ENCODE peak calls at places on chromosomes 16 and 17, in eight cellular contexts. C, L, V, Y, Z, F, N and D are unnamed samples.

GRCh38 chr17:68777243-68777855 is 176.2 kb upstream of the FAM20A start:
- DNase-seq in V (peak; percentile 67), F (peak; percentile 34), C (no peak), L (no peak), Y (peak; percentile 29), Z (peak; percentile 88), N (peak; percentile 72), D (peak; percentile 40)

GRCh38 chr17:80855196-80855967 is 136.3 kb upstream of the CHMP6 start:
- DNase-seq in Y (no peak), V (no peak), C (no peak), N (no peak), Z (no peak), F (no peak), L (no peak), D (no peak)

GRCh38 chr17:80111702-80112470 is 10.5 kb downstream of the GAA start:
- DNase-seq in L (no peak), Z (no peak), F (no peak), C (peak; percentile 50), Y (no peak), N (no peak), V (no peak), D (no peak)

GRCh38 chr17:13002761-13003453 is 14.9 kb downstream of the ELAC2 start:
- DNase-seq in F (peak; percentile 46), Y (peak; percentile 68), V (peak; percentile 77), L (peak; percentile 82), C (peak; percentile 71), Z (peak; percentile 97), N (peak; percentile 81), D (peak; percentile 93)

GRCh38 chr17:60110586-60110985 is 31.9 kb upstream of the HEATR6 start:
- DNase-seq in C (no peak), N (no peak), F (no peak), V (no peak), L (no peak), Z (no peak), Y (no peak), D (no peak)

GRCh38 chr16:21994856-21995465 is 6.0 kb downstream of the PDZD9 start:
- DNase-seq in Y (no peak), Z (no peak), V (no peak), L (no peak), F (peak; percentile 59), C (no peak), N (no peak), D (no peak)

GRCh38 chr17:78133971-78134898 is 3.7 kb downstream of the TMC8 start:
- DNase-seq in L (no peak), Y (peak; percentile 63), V (peak; percentile 12), F (peak; percentile 73), C (no peak), N (no peak), Z (peak; percentile 43), D (peak; percentile 39)

GRCh38 chr16:68247400-68247799 is 2.2 kb downstream of the PLA2G15 start:
- DNase-seq in C (no peak), Z (no peak), L (peak; percentile 62), N (no peak), V (no peak), F (no peak), Y (no peak), D (no peak)

GRCh38 chr16:57627184-57627871 is 1.1 kb upstream of the ADGRG1 start:
- DNase-seq in N (no peak), V (peak; percentile 85), F (no peak), C (no peak), L (no peak), Y (no peak), Z (no peak), D (peak; percentile 84)

GRCh38 chr16:19118938-19119431 is 5.2 kb downstream of the ITPRIPL2 start:
- DNase-seq in L (no peak), C (no peak), Z (peak; percentile 57), N (peak; percentile 78), F (peak; percentile 83), Y (no peak), V (peak; percentile 95), D (peak; percentile 40)

GRCh38 chr16:89723279-89724250 is 2.2 kb downstream of the ZNF276 start:
- DNase-seq in Y (peak; percentile 62), V (peak; percentile 14), Z (no peak), C (no peak), N (no peak), F (no peak), L (no peak), D (peak; percentile 24)

GRCh38 chr17:61733021-61733420 is 130.3 kb downstream of the BRIP1 start:
- DNase-seq in Z (no peak), L (no peak), V (no peak), F (no peak), N (no peak), Y (no peak), C (no peak), D (no peak)

GRCh38 chr17:79202476-79202875 is 127.9 kb downstream of the ENGASE start:
- DNase-seq in Y (no peak), Z (no peak), F (no peak), N (no peak), V (no peak), L (no peak), C (no peak), D (no peak)

DNA sequence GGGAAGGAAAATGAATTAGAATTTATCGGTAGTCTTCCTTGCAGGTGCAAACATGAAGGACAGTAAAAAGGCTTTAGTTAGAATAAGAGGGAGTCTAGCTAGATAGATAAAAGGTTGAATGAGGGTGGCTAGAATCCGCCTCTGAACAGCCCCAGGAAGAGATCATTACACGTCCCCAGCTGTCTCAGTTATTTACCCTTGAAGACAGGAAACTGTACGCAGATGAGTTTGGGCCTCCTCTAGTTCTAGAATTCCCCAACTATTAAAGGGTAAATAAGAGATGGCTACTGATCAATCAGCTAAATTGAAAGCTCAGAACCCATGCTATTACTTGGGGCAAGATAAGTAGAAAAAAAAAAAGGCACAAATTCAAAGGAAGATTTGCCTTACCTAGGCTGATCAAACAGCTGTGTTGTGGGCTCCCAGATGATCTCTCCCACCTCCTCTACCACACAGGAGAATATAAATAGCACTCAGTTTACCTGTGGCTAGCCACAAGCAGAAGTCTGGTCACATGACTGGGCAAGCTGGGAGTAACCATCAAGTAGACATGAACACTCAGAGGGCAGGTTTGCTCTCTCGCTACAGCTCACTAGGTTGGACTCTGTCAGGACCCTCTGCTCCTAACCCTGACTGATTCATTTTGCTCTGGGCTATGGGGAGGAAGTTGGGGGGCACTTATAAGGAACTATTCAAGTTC is 17.0 kb downstream of the FAM117A start:
- DNase-seq in F (no peak), N (no peak), L (no peak), Z (no peak), C (no peak), V (no peak), Y (no peak), D (no peak)
- TF ChIP-seq POLR2A in F (no peak), N (no peak), L (no peak), Z (no peak), C (no peak), V (no peak), Y (no peak), D (no peak)

GRCh38 chr16:50568187-50568830 is 20.1 kb downstream of the NKD1 start:
- DNase-seq in V (no peak), F (no peak), Y (no peak), L (no peak), Z (no peak), C (no peak), N (peak; percentile 49), D (no peak)
- H3K4me1 ChIP-seq in V (no peaks in the 10 kb centered on the region), F (no peaks in the 10 kb centered on the region), Y (no peaks in the 10 kb centered on the region), L (no peaks in the 10 kb centered on the region), Z (peaks cover 8% of the 10 kb centered on the region), C (no peaks in the 10 kb centered on the region), N (no peaks in the 10 kb centered on the region), D (no peaks in the 10 kb centered on the region)

GRCh38 chr17:76241776-76242175 is 1.5 kb upstream of the RNF157 start:
- DNase-seq in F (no peak), L (no peak), N (no peak), Y (no peak), C (no peak), V (no peak), Z (no peak), D (no peak)

GRCh38 chr17:76238847-76239537 is 1.3 kb downstream of the RNF157 start:
- DNase-seq in Y (no peak), Z (no peak), V (no peak), N (no peak), L (no peak), F (no peak), C (no peak), D (no peak)

GRCh38 chr17:76239538-76240274 is 587 bp downstream of the RNF157 start:
- DNase-seq in C (no peak), Z (no peak), N (no peak), Y (no peak), F (peak; percentile 44), L (no peak), V (no peak), D (no peak)

GRCh38 chr17:76241205-76241539 is 879 bp upstream of the RNF157 start:
- DNase-seq in C (no peak), Y (no peak), V (no peak), N (no peak), Z (peak; percentile 41), L (no peak), F (no peak), D (peak; percentile 46)

DNA sequence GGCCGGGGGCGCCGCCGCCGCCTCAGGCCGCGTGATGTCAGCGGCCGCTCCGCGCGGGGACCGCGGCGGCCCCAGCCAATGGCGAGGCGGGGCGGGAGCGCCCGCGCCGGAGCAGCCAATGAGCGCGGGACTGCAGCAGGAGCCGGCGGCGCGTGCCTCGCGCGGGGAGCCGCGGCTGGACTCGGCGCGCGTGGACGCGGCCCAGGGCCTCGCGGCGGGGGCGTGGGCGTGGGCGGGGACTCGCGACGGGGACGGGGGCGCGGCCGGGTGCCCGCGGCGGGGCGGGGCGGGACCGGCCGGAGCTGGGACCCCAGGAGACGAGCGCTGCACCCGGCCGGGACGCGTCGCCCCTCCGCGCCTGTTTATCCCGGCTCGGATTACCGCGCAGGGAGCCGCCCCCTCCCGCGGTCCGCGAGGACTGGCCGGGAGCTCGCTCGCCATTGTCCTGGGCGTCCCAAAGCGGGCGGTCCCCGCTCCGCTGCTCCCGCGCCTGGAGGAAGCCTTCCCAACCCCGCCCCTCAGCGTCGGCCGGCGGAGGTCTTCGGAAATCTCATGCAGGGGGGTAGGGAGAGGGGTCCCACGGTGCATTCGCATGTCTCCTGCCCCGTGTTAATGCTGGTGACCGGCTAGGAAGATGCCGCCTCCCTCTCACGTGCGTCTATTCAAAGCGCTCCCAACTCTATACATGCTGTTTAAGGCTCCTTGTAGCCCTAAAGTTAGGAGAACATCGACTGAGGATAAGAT is at the start of gene RNF157:
- DNase-seq in F (peak; percentile 92), Z (no peak), N (peak; percentile 27), Y (peak; percentile 64), V (peak; percentile 48), C (no peak), L (peak; percentile 84), D (peak; percentile 62)
- H3K27me3 ChIP-seq in F (no peaks in the 10 kb centered on the region), Z (no peaks in the 10 kb centered on the region), N (peaks cover 4% of the 10 kb centered on the region), Y (no peaks in the 10 kb centered on the region), V (peaks cover 19% of the 10 kb centered on the region), C (no peaks in the 10 kb centered on the region), L (no peaks in the 10 kb centered on the region), D (no peaks in the 10 kb centered on the region)

DNA sequence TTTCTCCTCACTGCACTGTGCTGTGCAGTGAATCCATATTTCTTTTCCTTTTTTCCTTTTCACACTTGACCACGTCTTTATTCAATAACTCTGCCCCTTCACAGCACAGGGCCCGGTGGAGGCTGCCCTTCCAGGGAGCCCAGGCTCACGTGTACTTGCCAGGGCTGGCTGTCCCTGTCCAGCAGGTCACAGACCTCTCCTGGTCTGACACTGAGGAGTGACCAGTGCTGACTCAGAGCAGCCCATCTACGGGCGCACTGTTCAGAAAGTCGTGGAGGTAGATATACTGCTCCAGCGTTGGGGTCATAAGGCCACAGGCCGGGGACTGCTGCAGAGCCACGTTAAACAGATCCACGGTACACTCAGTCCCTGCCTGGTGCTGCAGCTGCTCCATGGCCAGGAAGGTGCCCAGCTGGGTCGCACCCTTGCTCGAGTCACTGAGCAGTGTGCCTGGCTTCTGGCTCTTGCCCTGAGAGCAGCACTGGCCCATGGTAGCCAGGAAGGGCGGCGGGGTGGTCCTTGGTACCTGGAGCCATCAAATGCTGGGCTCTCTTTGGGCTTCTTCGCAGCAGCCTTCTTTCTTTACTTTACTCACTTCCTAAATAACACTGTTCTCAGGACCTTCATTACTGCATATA is 531.7 kb downstream of the CDH13 start:
- DNase-seq in Z (no peak), V (no peak), F (no peak), Y (no peak), N (no peak), L (no peak), C (no peak), D (no peak)
- TF ChIP-seq POLR2A in Z (no peak), V (no peak), F (no peak), Y (no peak), N (no peak), L (no peak), C (no peak), D (no peak)